ENCODE peak calls at places on chromosome 14, in four cellular contexts. B, S, A and Q are unnamed samples.

GRCh38 chr14:32408018-32408417 is 78.9 kb downstream of the AKAP6 start:
- DNase-seq in B (peak), S (no peak), A (no peak), Q (no peak)

GRCh38 chr14:99041820-99042174 is 230.2 kb downstream of the BCL11B start:
- DNase-seq in B (no peak), S (no peak), A (no peak), Q (no peak)

GRCh38 chr14:60753264-60754126 is 18.9 kb downstream of the MNAT1 start:
- DNase-seq in B (no peak), S (no peak), A (no peak), Q (no peak)

GRCh38 chr14:32076278-32077080 is 625 bp upstream of the ARHGAP5 start:
- DNase-seq in B (peak), S (peak), A (peak), Q (peak)

GRCh38 chr14:91159906-91160305 is 46.0 kb downstream of the DGLUCY start:
- DNase-seq in B (no peak), S (no peak), A (no peak), Q (no peak)

GRCh38 chr14:29461131-29461530 is 466.5 kb downstream of the PRKD1 start:
- DNase-seq in B (no peak), S (peak), A (no peak), Q (no peak)

GRCh38 chr14:101004954-101005353 is 101.4 kb upstream of the RTL1 start:
- DNase-seq in B (no peak), S (peak), A (no peak), Q (no peak)

GRCh38 chr14:21047378-21047781 is 5.2 kb downstream of the RNASE7 start:
- DNase-seq in B (peak), S (no peak), A (no peak), Q (no peak)

GRCh38 chr14:90427848-90428426 is 31.1 kb downstream of the CALM1 start:
- DNase-seq in B (no peak), S (no peak), A (no peak), Q (no peak)

GRCh38 chr14:88974991-88975835 is 150.8 kb downstream of the TTC8 start:
- DNase-seq in B (no peak), S (no peak), A (no peak), Q (no peak)

GRCh38 chr14:48575772-48576171 is 900.4 kb upstream of the MDGA2 start:
- DNase-seq in B (no peak), S (no peak), A (no peak), Q (no peak)

GRCh38 chr14:96805906-96806305 is 8.7 kb downstream of the VRK1 start:
- DNase-seq in B (no peak), S (no peak), A (no peak), Q (no peak)

GRCh38 chr14:90159688-90160087 is 96.7 kb upstream of the PSMC1 start:
- DNase-seq in B (no peak), S (no peak), A (no peak), Q (no peak)

GRCh38 chr14:95918466-95918865 is 41.8 kb downstream of the TUNAR start:
- DNase-seq in B (no peak), S (no peak), A (no peak), Q (no peak)

GRCh38 chr14:105902131-105902898 is 375.9 kb downstream of the TMEM121 start:
- DNase-seq in B (no peak), S (no peak), A (no peak), Q (no peak)

GRCh38 chr14:99471731-99472130 is 8.9 kb downstream of the SETD3 start:
- DNase-seq in B (no peak), S (no peak), A (no peak), Q (no peak)

GRCh38 chr14:81312289-81312876 is 87.7 kb downstream of the STON2 start:
- DNase-seq in B (no peak), S (no peak), A (no peak), Q (no peak)

GRCh38 chr14:20530771-20531571 is 25.6 kb downstream of the RNASE10 start:
- DNase-seq in B (peak), S (peak), A (peak), Q (peak)

GRCh38 chr14:76193696-76194095 is 42.0 kb downstream of the GPATCH2L start:
- DNase-seq in B (no peak), S (no peak), A (no peak), Q (peak)

GRCh38 chr14:87896393-87897380 is 96.3 kb downstream of the GALC start:
- DNase-seq in B (peak), S (peak), A (no peak), Q (no peak)

GRCh38 chr14:99562848-99563748 is 40.9 kb downstream of the CCDC85C start:
- DNase-seq in B (peak), S (peak), A (no peak), Q (peak)

DNA sequence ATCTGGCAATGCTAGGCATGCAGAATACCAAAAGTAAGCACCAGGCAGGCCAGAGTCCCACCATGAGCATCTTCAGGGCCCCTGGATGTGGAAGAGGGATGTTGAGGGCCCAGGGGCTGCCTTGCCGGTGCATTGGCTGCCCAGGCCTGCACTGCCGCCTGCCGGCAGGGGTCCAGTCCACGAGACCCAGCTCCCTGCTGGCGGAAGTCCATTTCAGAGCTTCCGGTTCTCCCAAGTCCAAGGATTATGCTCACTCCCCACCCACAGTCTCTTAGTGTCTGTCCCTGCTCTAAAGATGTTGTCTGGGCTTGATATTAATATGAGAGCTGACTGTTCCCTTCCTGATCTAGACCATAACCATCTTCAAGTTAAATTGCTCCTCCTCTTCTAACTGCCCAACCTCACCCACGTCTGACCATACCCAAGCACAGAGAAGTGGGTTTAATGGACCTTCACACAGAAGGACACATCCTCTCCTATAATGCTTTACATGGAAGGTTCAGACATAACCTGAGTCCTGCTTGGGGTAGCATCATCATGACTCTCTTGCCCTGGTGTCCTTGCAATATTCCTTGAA is 117.4 kb downstream of the DAD1 start:
- DNase-seq in B (no peak), S (peak), A (no peak), Q (no peak)
- TF ChIP-seq CTCF in B (peak), S (peak), A (peak), Q (peak)

DNA sequence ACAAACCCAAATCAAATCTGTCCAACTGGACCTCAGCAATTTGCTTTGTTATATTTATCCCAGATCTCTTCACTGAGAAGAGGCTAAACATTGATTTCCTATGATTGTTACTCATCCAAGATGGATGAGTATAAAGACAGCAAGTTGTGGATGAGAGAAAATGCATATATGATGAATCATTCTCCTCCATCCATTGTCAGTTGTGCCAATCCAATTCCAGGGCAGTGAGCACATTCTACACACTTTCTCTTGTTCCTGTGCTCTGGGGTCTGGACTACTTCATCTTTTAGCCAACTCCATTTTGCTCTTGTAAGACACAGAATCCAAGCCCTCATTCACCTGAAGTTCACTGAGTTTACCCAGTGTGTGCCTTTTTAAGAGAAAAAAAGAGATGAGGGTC is 105.7 kb downstream of the GCH1 start:
- DNase-seq in B (peak), S (peak), A (peak), Q (no peak)
- TF ChIP-seq CTCF in B (no peak), S (no peak), A (no peak), Q (no peak)

GRCh38 chr14:64038857-64039542 is 186.2 kb downstream of the SYNE2 start:
- DNase-seq in B (peak), S (no peak), A (no peak), Q (no peak)

GRCh38 chr14:64035143-64035542 is 182.3 kb downstream of the SYNE2 start:
- DNase-seq in B (peak), S (peak), A (no peak), Q (no peak)

GRCh38 chr14:64045091-64045490 is 192.3 kb downstream of the SYNE2 start:
- DNase-seq in B (no peak), S (no peak), A (no peak), Q (no peak)

DNA sequence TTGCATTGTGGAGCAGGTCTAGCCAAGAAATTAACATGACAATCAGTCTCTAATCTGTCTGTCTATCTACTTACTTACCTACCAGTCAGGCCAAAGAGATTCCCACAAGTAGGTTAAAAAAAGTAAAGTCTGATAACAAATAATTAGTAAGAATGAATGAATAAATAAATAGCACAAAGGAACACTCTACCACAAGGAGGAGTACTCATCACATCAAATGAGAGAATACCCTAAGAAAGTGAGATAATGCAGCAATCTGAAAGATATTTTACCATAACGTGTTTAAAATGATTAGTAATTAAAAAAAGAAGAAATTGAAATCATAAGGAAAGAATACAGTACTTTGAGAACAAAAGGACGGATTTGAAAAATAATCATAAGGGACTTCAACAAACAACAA is 187.2 kb downstream of the SYNE2 start:
- DNase-seq in B (peak), S (no peak), A (no peak), Q (no peak)
- TF ChIP-seq CTCF in B (peak), S (peak), A (peak), Q (no peak)

GRCh38 chr14:69700609-69701008 is 66.3 kb upstream of the SRSF5 start:
- DNase-seq in B (no peak), S (no peak), A (no peak), Q (no peak)
- TF ChIP-seq CTCF in B (no peak), S (no peak), A (no peak), Q (no peak)

DNA sequence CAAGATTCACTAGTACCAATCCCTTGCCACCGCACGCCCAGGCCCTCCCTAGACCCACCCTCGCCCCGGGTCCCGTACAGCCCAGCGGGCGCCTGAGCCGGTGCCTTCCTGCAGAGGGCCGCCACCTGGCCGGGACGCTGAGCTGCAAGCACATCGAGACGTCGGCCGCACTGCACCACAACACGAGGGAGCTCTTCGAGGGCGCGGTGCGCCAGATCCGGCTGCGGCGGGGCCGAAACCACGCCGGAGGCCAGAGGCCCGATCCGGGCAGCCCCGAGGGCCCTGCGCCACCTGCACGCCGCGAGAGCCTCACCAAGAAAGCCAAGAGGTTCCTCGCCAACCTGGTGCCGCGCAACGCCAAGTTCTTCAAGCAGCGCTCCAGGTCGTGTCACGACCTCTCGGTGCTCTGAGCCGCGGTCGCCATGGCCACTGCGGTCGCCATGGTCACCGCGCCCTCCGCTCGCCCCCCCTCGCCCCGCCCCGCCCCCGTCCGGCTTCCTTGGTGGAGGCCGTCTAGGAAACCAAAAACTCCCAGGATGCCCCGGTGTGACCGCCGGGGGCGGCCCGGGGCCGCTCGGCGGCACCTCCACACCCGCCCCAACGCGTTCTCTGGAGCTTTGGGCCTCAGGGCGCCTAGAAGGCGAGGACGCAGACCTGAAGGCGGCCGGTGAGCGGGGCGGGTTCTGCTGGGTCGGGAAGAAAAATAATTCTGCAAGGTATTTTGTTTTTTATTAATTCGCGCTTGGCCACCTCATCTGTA is 3.7 kb downstream of the REM2 start:
- DNase-seq in B (peak), S (peak), A (no peak), Q (no peak)
- TF ChIP-seq CTCF in B (peak), S (no peak), A (peak), Q (peak)

GRCh38 chr14:102226356-102227125 is 78.4 kb downstream of the MOK start:
- DNase-seq in B (no peak), S (no peak), A (no peak), Q (no peak)
- TF ChIP-seq CTCF in B (no peak), S (no peak), A (no peak), Q (no peak)

GRCh38 chr14:64727551-64728071 is 23.4 kb downstream of the PLEKHG3 start:
- DNase-seq in B (no peak), S (no peak), A (no peak), Q (no peak)

GRCh38 chr14:64724578-64724930 is 20.3 kb downstream of the PLEKHG3 start:
- DNase-seq in B (no peak), S (no peak), A (no peak), Q (no peak)

GRCh38 chr14:64725360-64725815 is 21.2 kb downstream of the PLEKHG3 start:
- DNase-seq in B (no peak), S (no peak), A (no peak), Q (no peak)

GRCh38 chr14:64726585-64726890 is 22.3 kb downstream of the PLEKHG3 start:
- DNase-seq in B (no peak), S (no peak), A (peak), Q (peak)

DNA sequence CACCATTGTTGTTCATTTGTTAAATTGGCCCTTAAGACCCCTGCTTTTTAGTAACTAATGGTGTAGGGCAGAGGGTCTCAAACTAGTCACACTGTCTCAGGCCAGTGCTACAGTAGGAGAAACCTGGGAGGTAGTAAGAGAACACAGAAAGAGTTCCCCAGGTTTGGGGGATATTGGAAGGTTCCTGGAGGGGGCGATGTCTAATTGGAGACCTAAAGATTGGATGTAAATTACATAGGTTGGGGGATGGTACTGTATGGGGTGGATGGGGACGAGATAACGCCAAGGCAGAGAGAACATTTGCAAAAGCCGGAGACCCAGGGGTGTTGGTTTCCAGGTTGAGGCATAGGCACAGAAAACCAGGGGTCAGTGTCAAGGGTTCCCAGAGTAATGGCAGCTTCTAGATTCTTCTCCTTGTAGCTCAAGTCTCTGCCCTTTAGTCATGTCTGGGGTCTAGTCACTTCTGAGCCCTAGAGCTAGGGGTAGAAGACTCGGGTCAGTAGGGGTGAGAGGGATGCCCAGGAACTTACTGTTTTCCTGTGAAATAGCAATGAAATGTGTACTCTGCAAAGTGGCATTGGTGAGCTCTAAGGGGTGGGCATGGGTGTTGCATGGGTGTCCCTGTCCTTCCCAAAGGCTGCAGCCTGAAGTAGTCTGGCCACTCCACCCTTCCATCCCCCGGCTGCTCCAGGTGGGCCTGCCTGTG is 21.8 kb downstream of the PLEKHG3 start:
- DNase-seq in B (no peak), S (no peak), A (no peak), Q (no peak)
- TF ChIP-seq CTCF in B (peak), S (no peak), A (peak), Q (no peak)

DNA sequence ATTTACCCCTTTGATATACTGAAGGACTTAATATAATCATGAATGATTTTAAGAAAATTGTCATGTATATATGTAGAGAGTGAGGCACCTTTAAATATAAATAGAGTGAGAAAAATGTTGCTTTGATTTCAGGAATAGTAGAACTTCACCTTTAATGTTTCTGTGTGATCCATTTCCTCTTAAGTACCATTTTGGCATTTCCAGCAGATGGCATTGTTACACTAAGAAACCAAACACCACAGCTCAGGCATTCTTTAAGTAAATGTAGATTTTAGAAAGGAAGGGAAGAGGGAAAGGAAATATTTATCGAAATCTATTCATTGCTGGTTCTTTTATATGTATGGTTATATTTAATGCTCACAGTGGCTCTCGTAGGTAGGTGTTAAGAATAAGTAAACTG is 556.7 kb upstream of the FBXO33 start:
- DNase-seq in B (peak), S (no peak), A (no peak), Q (peak)
- TF ChIP-seq CTCF in B (no peak), S (no peak), A (peak), Q (peak)

DNA sequence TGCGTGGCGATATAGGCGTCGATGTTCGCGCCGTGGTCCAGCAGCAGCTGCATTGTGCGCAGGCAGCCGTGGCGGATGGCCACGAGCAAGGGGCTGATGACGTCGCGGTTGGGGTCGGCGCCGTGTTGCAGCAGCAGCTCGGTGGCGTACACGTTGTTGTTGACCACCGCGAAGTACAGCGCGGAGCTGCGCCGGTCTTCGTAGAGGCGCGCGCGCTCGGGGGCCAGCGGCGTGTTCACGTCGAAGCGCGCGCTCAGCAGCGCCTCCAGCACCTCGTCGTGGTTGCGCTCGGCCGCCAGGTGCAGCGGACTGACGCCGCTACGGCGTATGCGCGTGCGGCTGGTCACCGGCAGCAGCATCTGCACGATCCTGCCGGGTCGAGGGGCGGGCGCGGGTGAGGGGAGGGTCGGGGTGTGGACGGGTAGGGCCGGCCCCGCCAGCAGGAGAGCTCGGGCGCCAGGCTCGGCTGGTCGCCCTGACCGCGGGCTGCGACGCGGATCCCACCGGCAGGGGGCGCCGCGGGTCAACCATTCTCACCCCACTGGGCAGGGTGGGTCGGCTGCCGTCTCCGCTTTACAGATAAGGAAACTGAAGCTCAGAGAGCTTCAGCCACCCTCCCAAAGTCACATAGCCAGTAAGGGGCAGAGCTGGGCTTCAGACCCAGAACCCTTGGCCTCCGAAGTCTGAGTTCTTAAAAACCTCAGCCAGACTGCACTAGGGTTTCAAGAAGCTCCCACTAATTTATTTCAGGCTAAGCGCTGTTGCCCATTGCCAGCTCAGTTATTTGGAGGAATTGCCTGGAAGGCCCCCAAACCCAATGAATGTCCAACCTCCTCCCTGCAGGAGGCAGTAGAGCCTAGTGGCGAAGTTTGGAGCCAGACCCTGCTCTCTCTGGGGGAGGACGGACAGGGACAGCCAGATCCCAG is 12.4 kb downstream of the FAM181A start:
- DNase-seq in B (peak), S (peak), A (peak), Q (no peak)
- TF ChIP-seq CTCF in B (peak), S (peak), A (peak), Q (peak)